ENCODE peak calls at places on chromosomes 16 and 17, in ten cellular contexts. U, Z, Y, D, N, Q, W, A, V and F are unnamed samples.

GRCh38 chr17:72530409-72530808 is 409.6 kb downstream of the SOX9 start:
- DNase-seq in W (no peak), U (no peak), Z (no peak), D (no peak), Q (no peak), Y (no peak), A (no peak), N (no peak), V (no peak), F (no peak)

GRCh38 chr17:72950236-72950931 is 142.1 kb downstream of the SLC39A11 start:
- DNase-seq in Z (no peak), W (no peak), A (no peak), V (no peak), D (peak; percentile 8), Q (no peak), U (peak; percentile 73), N (no peak), Y (no peak), F (no peak)

GRCh38 chr16:1019234-1019933 is 37.8 kb downstream of the SOX8 start:
- DNase-seq in N (peak; percentile 69), Z (no peak), D (no peak), Q (no peak), V (no peak), A (no peak), Y (peak; percentile 54), W (peak; percentile 65), U (peak; percentile 60), F (no peak)

GRCh38 chr17:6325741-6326140 is 109.2 kb downstream of the AIPL1 start:
- DNase-seq in N (no peak), Q (no peak), Y (no peak), U (no peak), V (no peak), W (no peak), D (no peak), A (no peak), Z (no peak), F (no peak)

GRCh38 chr17:1511756-1512321 is 4.6 kb downstream of the INPP5K start:
- DNase-seq in Q (no peak), N (peak; percentile 76), D (no peak), Z (no peak), W (no peak), V (no peak), A (no peak), Y (no peak), U (no peak), F (no peak)

GRCh38 chr17:19867094-19867653 is 562 bp downstream of the ULK2 start:
- DNase-seq in Q (peak; percentile 62), Y (peak; percentile 66), D (peak; percentile 42), V (peak; percentile 74), Z (peak; percentile 13), N (peak; percentile 61), A (peak; percentile 47), U (peak; percentile 55), W (peak; percentile 76), F (peak; percentile 33)

GRCh38 chr17:28993013-28993600 is 12.7 kb downstream of the SEZ6 start:
- DNase-seq in Q (no peak), Z (no peak), W (no peak), A (peak; percentile 42), Y (peak; percentile 28), D (no peak), V (peak; percentile 75), N (no peak), U (peak; percentile 59), F (no peak)

GRCh38 chr16:58333937-58334336 is 39.1 kb upstream of the PRSS54 start:
- DNase-seq in Q (no peak), W (no peak), Y (no peak), Z (no peak), N (no peak), V (no peak), D (no peak), U (no peak), A (no peak), F (no peak)

GRCh38 chr16:25005445-25006306 is 9.5 kb downstream of the ARHGAP17 start:
- DNase-seq in A (no peak), U (no peak), W (no peak), N (peak; percentile 32), D (no peak), V (no peak), Z (no peak), Y (no peak), Q (no peak), F (no peak)

GRCh38 chr17:41464682-41465081 is 2.5 kb downstream of the KRT32 start:
- DNase-seq in Y (peak; percentile 91), Q (no peak), W (peak; percentile 42), U (peak; percentile 99), N (peak; percentile 96), V (peak; percentile 62), D (no peak), A (peak; percentile 91), Z (no peak), F (no peak)

GRCh38 chr17:54864070-54864469 is 36.6 kb upstream of the TOM1L1 start:
- DNase-seq in W (no peak), Y (no peak), V (no peak), N (no peak), U (no peak), Z (no peak), D (no peak), A (no peak), Q (no peak), F (no peak)

GRCh38 chr17:30858556-30859250 is 26.9 kb downstream of the ATAD5 start:
- DNase-seq in W (no peak), A (no peak), D (no peak), Q (no peak), V (no peak), Y (no peak), U (peak; percentile 27), Z (no peak), N (peak; percentile 46), F (no peak)

GRCh38 chr17:917391-917811 is 62.2 kb downstream of the NXN start:
- DNase-seq in A (no peak), N (peak; percentile 80), W (no peak), Q (no peak), D (no peak), U (no peak), Y (no peak), V (no peak), Z (no peak), F (no peak)

GRCh38 chr17:57842280-57842679 is 7.6 kb downstream of the MRPS23 start:
- DNase-seq in D (no peak), A (no peak), Y (no peak), W (no peak), Z (no peak), U (no peak), V (no peak), N (no peak), Q (no peak), F (no peak)

GRCh38 chr16:88298166-88298881 is 84.4 kb upstream of the ZNF469 start:
- DNase-seq in D (no peak), Y (no peak), N (peak; percentile 63), Z (no peak), W (peak; percentile 36), U (no peak), A (no peak), Q (no peak), V (peak; percentile 75), F (no peak)

GRCh38 chr16:25034916-25035315 is 19.7 kb upstream of the ARHGAP17 start:
- DNase-seq in Q (no peak), Y (peak; percentile 22), N (peak; percentile 43), W (no peak), A (peak; percentile 35), U (peak; percentile 71), V (no peak), D (no peak), Z (no peak), F (no peak)

GRCh38 chr17:79187186-79187585 is 112.6 kb downstream of the ENGASE start:
- DNase-seq in V (no peak), Z (no peak), A (no peak), U (no peak), Q (no peak), D (no peak), W (no peak), N (no peak), Y (no peak), F (no peak)

GRCh38 chr17:36856169-36856568 is 81.1 kb upstream of the LHX1 start:
- DNase-seq in N (no peak), Z (no peak), W (no peak), A (no peak), V (no peak), Y (no peak), Q (no peak), D (no peak), U (no peak), F (no peak)

GRCh38 chr16:9801651-9802050 is 380.6 kb downstream of the GRIN2A start:
- DNase-seq in Q (no peak), Y (no peak), V (no peak), N (no peak), D (no peak), W (no peak), A (no peak), U (no peak), Z (no peak), F (no peak)

GRCh38 chr16:15552507-15552906 is 90.4 kb downstream of the MARF1 start:
- DNase-seq in A (no peak), N (no peak), Y (no peak), W (no peak), V (no peak), Q (no peak), Z (no peak), D (no peak), U (no peak), F (no peak)

GRCh38 chr16:77660311-77660710 is 62.0 kb upstream of the NUDT7 start:
- DNase-seq in U (peak; percentile 59), Q (no peak), Y (peak; percentile 62), N (peak; percentile 51), V (no peak), Z (no peak), A (peak; percentile 56), D (peak; percentile 25), W (no peak), F (no peak)

GRCh38 chr16:52492789-52493357 is 54.1 kb downstream of the TOX3 start:
- DNase-seq in Z (no peak), V (no peak), N (no peak), W (no peak), Q (no peak), Y (no peak), A (no peak), D (no peak), U (no peak), F (no peak)

GRCh38 chr17:46916211-46916610 is 6.7 kb upstream of the GOSR2 start:
- DNase-seq in W (no peak), Y (peak; percentile 39), Z (no peak), N (peak; percentile 39), D (no peak), A (peak; percentile 50), U (peak; percentile 23), Q (no peak), V (no peak), F (no peak)

GRCh38 chr17:58325976-58326468 is 2.6 kb downstream of the TSPOAP1 start:
- DNase-seq in Z (no peak), D (no peak), W (no peak), N (no peak), V (no peak), Y (no peak), Q (no peak), U (no peak), A (no peak), F (no peak)